ENCODE peak calls at places on chromosomes 2 and 18, in nine cellular contexts. H is fibroblast of lung, Q is lower lobe of right lung, Y is NB4, N is iris pigment epithelial cell, C is NCI-H524, W is frontal cortex, U is H4, K is HFFc6. M is an unnamed sample.

GRCh38 chr18:73614812-73615211 is 532.8 kb downstream of the FBXO15 start:
- DNase-seq in H (peak), K (peak), Q (no peak), N (peak), U (peak), W (no peak), C (no peak), Y (no peak), M (no peak)

GRCh38 chr2:45860136-45861106 is 208.9 kb downstream of the PRKCE start:
- DNase-seq in H (peak), C (peak), Y (peak), Q (peak), W (peak), K (peak), U (no peak), N (peak), M (no peak)

GRCh38 chr2:71492112-71492511 is 38.8 kb downstream of the DYSF start:
- DNase-seq in N (no peak), W (no peak), Y (no peak), U (no peak), H (no peak), Q (no peak), C (no peak), K (no peak), M (no peak)

GRCh38 chr2:44941551-44942234 is at the start of gene SIX3:
- DNase-seq in Q (no peak), Y (peak), W (peak), K (no peak), U (no peak), H (no peak), N (peak), C (peak), M (no peak)

GRCh38 chr2:240432820-240433801 is 2.4 kb upstream of the GPC1 start:
- DNase-seq in U (no peak), Y (no peak), N (no peak), Q (peak), W (no peak), H (no peak), C (no peak), K (no peak), M (no peak)

GRCh38 chr18:42052137-42052708 is 97.2 kb downstream of the PIK3C3 start:
- DNase-seq in Q (no peak), N (peak), U (peak), H (peak), K (peak), W (no peak), Y (peak), C (peak), M (no peak)

GRCh38 chr2:230634146-230634545 is 78.5 kb upstream of the CAB39 start:
- DNase-seq in K (no peak), N (no peak), H (no peak), Y (no peak), W (no peak), Q (no peak), U (no peak), C (no peak), M (no peak)

GRCh38 chr2:28413896-28414290 is 21.2 kb downstream of the FOSL2 start:
- DNase-seq in W (no peak), U (no peak), Q (no peak), H (no peak), N (no peak), Y (no peak), K (no peak), C (no peak), M (no peak)

GRCh38 chr2:45382744-45383143 is 228.3 kb downstream of the SRBD1 start:
- DNase-seq in K (no peak), U (no peak), H (peak), N (peak), Y (no peak), W (no peak), Q (no peak), C (peak), M (no peak)

GRCh38 chr2:204654679-204655078 is 109.4 kb downstream of the PARD3B start:
- DNase-seq in K (peak), N (no peak), Y (no peak), Q (no peak), U (no peak), W (no peak), C (no peak), H (peak), M (no peak)

GRCh38 chr18:50358844-50359243 is 16.0 kb upstream of the SKA1 start:
- DNase-seq in N (no peak), U (no peak), W (no peak), K (no peak), H (no peak), Q (no peak), Y (no peak), C (no peak), M (no peak)

GRCh38 chr18:12872408-12872807 is 11.6 kb downstream of the PTPN2 start:
- DNase-seq in K (no peak), Y (no peak), U (no peak), N (no peak), H (no peak), C (no peak), Q (no peak), W (no peak), M (no peak)